ENCODE peak calls at places on chromosomes 6 and 20, in six cellular contexts. F, E, C, B, Z and A are unnamed samples.

GRCh38 chr20:53876956-53877355 is 193.4 kb downstream of the BCAS1 start:
- DNase-seq in E (no peak), B (no peak), C (no peak), F (no peak), Z (no peak), A (no peak)

GRCh38 chr6:109925060-109925459 is 53.1 kb upstream of the GPR6 start:
- DNase-seq in B (no peak), C (no peak), E (no peak), F (no peak), Z (no peak), A (no peak)

GRCh38 chr6:149864578-149865535 is 698 bp upstream of the LRP11 start:
- DNase-seq in C (peak; percentile 47), B (peak; percentile 80), F (no peak), Z (no peak), E (no peak), A (peak; percentile 87)

GRCh38 chr20:8757146-8757545 is 311.7 kb upstream of the PLCB4 start:
- DNase-seq in B (no peak), Z (no peak), F (no peak), C (no peak), E (no peak), A (no peak)

GRCh38 chr6:103893082-103893481 is 966.6 kb downstream of the HACE1 start:
- DNase-seq in C (no peak), Z (no peak), F (no peak), B (no peak), E (no peak), A (peak; percentile 89)

GRCh38 chr6:45115696-45116095 is 212.4 kb upstream of the RUNX2 start:
- DNase-seq in B (no peak), Z (no peak), F (no peak), C (no peak), E (no peak), A (no peak)

GRCh38 chr20:17043323-17043722 is 183.5 kb upstream of the PCSK2 start:
- DNase-seq in B (no peak), C (no peak), F (no peak), E (no peak), Z (no peak), A (no peak)

GRCh38 chr20:1833216-1833615 is 62.0 kb upstream of the SIRPA start:
- DNase-seq in F (no peak), B (no peak), Z (no peak), C (no peak), E (no peak), A (no peak)

GRCh38 chr6:26065952-26066380 is 21.3 kb upstream of the HFE start:
- DNase-seq in Z (peak; percentile 13), C (no peak), B (peak; percentile 77), F (peak; percentile 1), E (no peak), A (peak; percentile 70)

GRCh38 chr20:38836991-38837390 is 31.5 kb downstream of the PPP1R16B start:
- DNase-seq in E (no peak), Z (no peak), C (no peak), B (no peak), F (no peak), A (no peak)

GRCh38 chr6:137545073-137545472 is 50.9 kb upstream of the OLIG3 start:
- DNase-seq in E (no peak), Z (no peak), C (no peak), B (no peak), F (no peak), A (no peak)

GRCh38 chr6:132964868-132965382 is 150.6 kb downstream of the RPS12 start:
- DNase-seq in C (no peak), Z (no peak), B (no peak), F (no peak), E (no peak), A (peak; percentile 5)

GRCh38 chr6:16388488-16388887 is 150.1 kb downstream of the GMPR start:
- DNase-seq in F (no peak), Z (no peak), C (no peak), E (no peak), B (no peak), A (no peak)

GRCh38 chr6:30615219-30615957 is 1.7 kb downstream of the PPP1R10 start:
- DNase-seq in Z (no peak), B (peak; percentile 74), E (no peak), C (peak; percentile 45), F (no peak), A (peak; percentile 94)

GRCh38 chr20:54062812-54063280 is 7.5 kb downstream of the BCAS1 start:
- DNase-seq in E (no peak), C (no peak), B (peak; percentile 76), F (no peak), Z (no peak), A (peak; percentile 68)

GRCh38 chr6:32623693-32624092 is 13.5 kb upstream of the HLA-DQA1 start:
- DNase-seq in Z (no peak), C (no peak), B (no peak), F (no peak), E (no peak), A (no peak)

GRCh38 chr6:11700118-11700718 is 78.4 kb downstream of the ADTRP start:
- DNase-seq in F (no peak), E (no peak), Z (no peak), B (peak; percentile 31), C (no peak), A (peak; percentile 24)

GRCh38 chr6:157236040-157236725 is 87.1 kb downstream of the TMEM242 start:
- DNase-seq in E (no peak), Z (no peak), C (no peak), F (no peak), B (no peak), A (no peak)

GRCh38 chr6:47156196-47156595 is 114.1 kb upstream of the ADGRF1 start:
- DNase-seq in Z (no peak), F (no peak), B (no peak), C (no peak), E (no peak), A (no peak)

GRCh38 chr6:16623733-16624132 is 137.5 kb downstream of the ATXN1 start:
- DNase-seq in Z (no peak), E (no peak), B (no peak), C (no peak), F (no peak), A (no peak)

GRCh38 chr20:60233006-60233405 is 274.8 kb downstream of the CDH26 start:
- DNase-seq in E (no peak), Z (no peak), F (no peak), C (no peak), B (no peak), A (no peak)

GRCh38 chr6:26087284-26088115 is at the start of gene HFE:
- DNase-seq in C (no peak), B (peak; percentile 37), F (no peak), Z (peak; percentile 13), E (peak; percentile 61), A (peak; percentile 25)

GRCh38 chr6:31125162-31125561 is 4.9 kb upstream of the CDSN start:
- DNase-seq in C (no peak), E (peak; percentile 46), Z (no peak), F (no peak), B (no peak), A (no peak)